ENCODE peak calls at places on chromosome 20, in eight cellular contexts. V, R, H, G, W, N, K and I are unnamed samples.

GRCh38 chr20:41213150-41213820 is 75.9 kb downstream of the PLCG1 start:
- DNase-seq in W (peak), H (no peak), G (no peak), V (no peak), N (no peak), K (no peak), R (no peak), I (no peak)

GRCh38 chr20:11387189-11387754 is 530.4 kb upstream of the BTBD3 start:
- DNase-seq in K (no peak), N (no peak), G (no peak), W (peak), R (peak), V (no peak), H (no peak), I (no peak)

GRCh38 chr20:25058051-25058796 is at the start of gene ACSS1:
- DNase-seq in W (peak), N (peak), H (peak), R (peak), V (peak), K (peak), G (peak), I (peak)

GRCh38 chr20:50191065-50191565 is 485 bp downstream of the CEBPB start:
- DNase-seq in V (no peak), W (no peak), H (peak), N (no peak), K (peak), G (peak), R (no peak), I (peak)

GRCh38 chr20:21048841-21049273 is 57.3 kb downstream of the LINC00237 start:
- DNase-seq in K (peak), H (no peak), W (no peak), G (peak), V (no peak), R (peak), N (peak), I (no peak)

GRCh38 chr20:46022411-46023147 is 6.4 kb upstream of the SLC12A5 start:
- DNase-seq in K (peak), H (peak), N (peak), V (peak), R (peak), W (peak), G (peak), I (peak)

GRCh38 chr20:38843346-38843745 is 37.8 kb downstream of the PPP1R16B start:
- DNase-seq in R (no peak), G (peak), H (no peak), N (no peak), K (no peak), W (no peak), V (no peak), I (no peak)

GRCh38 chr20:17761612-17762011 is 61.8 kb downstream of the BANF2 start:
- DNase-seq in R (no peak), W (no peak), V (no peak), H (no peak), G (peak), K (peak), N (peak), I (no peak)

GRCh38 chr20:25315418-25316210 is 67.7 kb downstream of the PYGB start:
- DNase-seq in V (no peak), N (no peak), H (no peak), W (peak), R (no peak), G (no peak), K (no peak), I (peak)

GRCh38 chr20:47964174-47964573 is 178.9 kb upstream of the SULF2 start:
- DNase-seq in R (no peak), V (no peak), W (no peak), H (no peak), N (no peak), G (no peak), K (no peak), I (no peak)

GRCh38 chr20:35339007-35339406 is 46.8 kb upstream of the FAM83C start:
- DNase-seq in K (no peak), H (no peak), R (no peak), V (no peak), G (no peak), W (peak), N (no peak), I (no peak)

GRCh38 chr20:37473249-37474000 is 47.6 kb upstream of the NNAT start:
- DNase-seq in H (no peak), W (no peak), R (no peak), V (no peak), G (no peak), K (no peak), N (peak), I (no peak)

GRCh38 chr20:15012551-15012950 is 675.1 kb upstream of the FLRT3 start:
- DNase-seq in H (no peak), K (no peak), G (no peak), R (no peak), N (no peak), V (no peak), W (no peak), I (no peak)

GRCh38 chr20:48278961-48279481 is 493.7 kb upstream of the SULF2 start:
- DNase-seq in G (peak), R (no peak), W (peak), K (no peak), N (peak), H (peak), V (no peak), I (no peak)

GRCh38 chr20:60069626-60070025 is 111.4 kb downstream of the CDH26 start:
- DNase-seq in R (no peak), G (no peak), V (no peak), H (no peak), K (peak), N (no peak), W (no peak), I (no peak)

GRCh38 chr20:49989234-49990065 is 6.7 kb downstream of the SNAI1 start:
- DNase-seq in H (peak), K (peak), V (peak), W (peak), G (no peak), N (peak), R (no peak), I (peak)

GRCh38 chr20:34536798-34537394 is 20.7 kb downstream of the DYNLRB1 start:
- DNase-seq in H (peak), N (peak), V (peak), W (no peak), G (peak), K (peak), R (no peak), I (peak)

GRCh38 chr20:34185766-34186620 is 55.2 kb upstream of the ASIP start:
- DNase-seq in V (no peak), K (no peak), G (no peak), N (no peak), W (no peak), R (no peak), H (no peak), I (no peak)

GRCh38 chr20:54566224-54566750 is 90.9 kb downstream of the DOK5 start:
- DNase-seq in H (no peak), K (no peak), W (no peak), G (no peak), R (no peak), V (no peak), N (no peak), I (no peak)

GRCh38 chr20:51287628-51288413 is 254.7 kb downstream of the NFATC2 start:
- DNase-seq in N (no peak), R (no peak), V (no peak), W (no peak), K (no peak), H (no peak), G (no peak), I (no peak)

GRCh38 chr20:45407067-45407745 is 883 bp upstream of the DBNDD2 start:
- DNase-seq in H (peak), K (peak), V (peak), G (no peak), W (no peak), N (peak), R (no peak), I (peak)

GRCh38 chr20:19860742-19861141 is 102.7 kb downstream of the RIN2 start:
- DNase-seq in K (no peak), H (no peak), W (no peak), N (no peak), G (no peak), R (peak), V (no peak), I (no peak)

GRCh38 chr20:60095456-60095855 is 137.2 kb downstream of the CDH26 start:
- DNase-seq in R (no peak), W (no peak), K (peak), G (no peak), N (no peak), V (no peak), H (peak), I (no peak)

GRCh38 chr20:3129094-3129493 is 30.6 kb downstream of the FASTKD5 start:
- DNase-seq in K (no peak), N (no peak), W (no peak), V (no peak), H (no peak), G (no peak), R (no peak), I (no peak)
- H3K4me3 ChIP-seq in K (no peak), N (no peak), W (no peak), V (no peak), H (no peak), G (no peak), R (no peak), I (no peak)

DNA sequence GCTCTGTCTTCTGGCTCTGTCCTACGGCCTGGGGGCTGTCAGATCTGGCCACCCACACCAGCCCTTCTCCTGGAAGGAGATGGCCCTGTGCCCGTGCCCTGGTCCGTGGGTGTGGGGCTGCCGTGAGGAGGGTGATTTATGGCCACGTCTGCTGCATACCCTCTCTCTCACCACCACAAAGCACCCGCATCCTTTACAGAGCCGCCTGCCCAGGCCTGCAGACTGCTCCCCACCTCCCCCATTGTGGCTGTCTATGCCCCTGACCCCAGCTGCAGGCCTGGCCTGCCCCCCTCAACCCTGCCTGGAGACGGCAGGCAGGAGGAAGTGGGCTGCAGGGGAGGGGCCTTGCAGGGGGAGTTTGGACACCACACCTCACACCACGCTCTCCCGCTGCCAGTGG is 72.7 kb upstream of the GATA5 start:
- DNase-seq in V (no peak), K (no peak), R (no peak), H (no peak), N (no peak), G (no peak), W (no peak), I (no peak)
- H3K27ac ChIP-seq in V (no peak), K (no peak), R (no peak), H (no peak), N (no peak), G (no peak), W (no peak), I (no peak)

GRCh38 chr20:58908216-58908615 is 55.7 kb downstream of the GNAS start:
- DNase-seq in V (no peak), R (no peak), W (no peak), N (no peak), G (peak), H (no peak), K (no peak), I (no peak)
- H3K4me3 ChIP-seq in V (no peak), R (no peak), W (no peak), N (no peak), G (peak), H (peak), K (peak), I (no peak)

DNA sequence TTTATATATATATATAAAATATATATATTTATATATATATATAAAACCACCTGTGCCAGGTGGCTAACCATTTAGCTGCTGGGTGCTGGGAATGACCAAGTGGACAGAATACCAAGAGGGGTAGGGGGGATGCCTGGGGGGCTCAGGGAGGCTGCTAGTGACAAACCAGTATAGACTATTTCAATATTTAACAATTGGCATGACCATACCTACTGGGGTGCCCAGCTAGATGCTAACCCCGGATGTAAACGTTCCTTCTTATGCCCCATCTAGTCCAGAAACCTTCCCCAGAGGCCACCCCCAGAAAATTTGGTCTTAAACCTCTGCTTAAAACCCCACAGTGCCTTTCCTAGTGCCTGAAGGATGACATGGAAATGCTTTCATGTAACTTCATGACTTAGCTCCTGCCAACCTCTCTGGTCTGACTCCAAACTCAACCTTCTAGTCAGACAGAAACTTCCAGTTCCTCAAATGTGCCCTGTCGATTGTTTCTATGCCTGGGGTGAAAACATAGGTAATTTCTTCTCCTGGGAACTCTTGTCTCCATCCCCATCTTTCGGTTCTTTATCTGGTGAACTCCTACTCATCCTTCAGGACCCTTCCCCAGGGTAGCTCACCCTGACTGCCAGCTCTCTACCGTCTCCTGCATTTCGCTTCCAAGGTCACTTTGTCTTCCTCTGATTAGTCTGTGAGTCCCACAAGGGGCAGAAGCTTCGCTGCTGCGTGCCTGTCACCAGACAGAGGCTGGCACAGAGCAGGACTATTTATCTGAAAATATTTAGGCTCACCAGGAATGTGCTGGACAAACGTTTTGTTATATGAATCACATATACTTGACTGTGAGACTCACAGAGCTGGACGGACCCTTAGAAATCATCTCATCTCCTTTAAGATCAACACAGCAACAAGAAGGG is 51.8 kb downstream of the JPH2 start:
- DNase-seq in H (no peak), K (no peak), R (no peak), V (no peak), G (no peak), N (no peak), W (no peak), I (no peak)
- H3K27ac ChIP-seq in H (peak), K (no peak), R (no peak), V (peak), G (no peak), N (no peak), W (no peak), I (peak)

GRCh38 chr20:57107208-57107607 is 159.2 kb downstream of the BMP7 start:
- DNase-seq in H (no peak), W (no peak), G (no peak), V (no peak), N (no peak), R (no peak), K (no peak), I (no peak)

GRCh38 chr20:57108218-57108617 is 158.2 kb downstream of the BMP7 start:
- DNase-seq in K (no peak), W (no peak), V (no peak), N (no peak), R (no peak), H (no peak), G (no peak), I (no peak)

GRCh38 chr20:57106030-57106682 is 160.3 kb downstream of the BMP7 start:
- DNase-seq in V (no peak), N (no peak), K (no peak), R (no peak), W (no peak), G (peak), H (no peak), I (no peak)

GRCh38 chr20:57104711-57105110 is 161.7 kb downstream of the BMP7 start:
- DNase-seq in K (no peak), N (no peak), G (no peak), W (no peak), R (no peak), H (no peak), V (no peak), I (no peak)

GRCh38 chr20:57106692-57107091 is 159.7 kb downstream of the BMP7 start:
- DNase-seq in G (no peak), K (no peak), W (no peak), N (no peak), R (no peak), H (no peak), V (no peak), I (no peak)
- H3K4me3 ChIP-seq in G (no peak), K (no peak), W (no peak), N (no peak), R (no peak), H (no peak), V (no peak), I (no peak)

GRCh38 chr20:5670137-5670536 is 80.1 kb upstream of the SHLD1 start:
- DNase-seq in N (no peak), W (no peak), H (no peak), R (no peak), V (no peak), G (no peak), K (no peak), I (no peak)
- H3K27ac ChIP-seq in N (no peak), W (no peak), H (no peak), R (peak), V (no peak), G (peak), K (no peak), I (no peak)